ENCODE peak calls at places on chromosome 12, in nine cellular contexts. Y, S, U, M, F, K, B, N and G are unnamed samples. For H3K4me1, the result is how much of the 10 kb centered on the place peaks cover.

GRCh38 chr12:106227641-106228319 is 20.0 kb downstream of the CKAP4 start:
- DNase-seq in K (peak), M (no peak), S (no peak), F (peak), B (peak), N (no peak), Y (peak), U (peak), G (peak)

GRCh38 chr12:69480698-69481097 is 10.5 kb downstream of the FRS2 start:
- DNase-seq in U (no peak), N (no peak), B (no peak), Y (no peak), M (no peak), F (no peak), K (no peak), S (no peak), G (no peak)

GRCh38 chr12:117072106-117072505 is 27.1 kb downstream of the TESC start:
- DNase-seq in Y (no peak), F (no peak), S (no peak), N (no peak), B (no peak), M (no peak), U (no peak), K (no peak), G (no peak)

GRCh38 chr12:15005064-15005463 is 32.2 kb downstream of the PDE6H start:
- DNase-seq in K (no peak), Y (no peak), S (no peak), N (no peak), M (no peak), U (no peak), B (no peak), F (no peak), G (no peak)

GRCh38 chr12:81542065-81542464 is 217.1 kb downstream of the PPFIA2 start:
- DNase-seq in S (no peak), M (no peak), B (no peak), K (no peak), F (no peak), N (no peak), U (no peak), Y (no peak), G (no peak)

GRCh38 chr12:48838048-48838447 is 13.9 kb downstream of the DDX23 start:
- DNase-seq in F (no peak), U (no peak), B (no peak), Y (no peak), S (no peak), M (no peak), K (no peak), N (no peak), G (no peak)

GRCh38 chr12:130051900-130052299 is 110.4 kb upstream of the FZD10 start:
- DNase-seq in U (no peak), F (no peak), Y (no peak), M (no peak), K (no peak), N (no peak), S (no peak), B (no peak), G (no peak)

GRCh38 chr12:14775652-14776020 is 27.6 kb downstream of the WBP11 start:
- DNase-seq in K (peak), U (no peak), M (no peak), F (no peak), B (no peak), S (no peak), N (no peak), Y (no peak), G (no peak)

GRCh38 chr12:50333441-50333840 is 50.1 kb upstream of the LIMA1 start:
- DNase-seq in F (no peak), U (no peak), N (no peak), K (no peak), M (no peak), S (no peak), Y (no peak), B (no peak), G (no peak)

GRCh38 chr12:99658950-99659349 is 11.4 kb downstream of the GARIN6 start:
- DNase-seq in S (no peak), B (no peak), U (no peak), F (no peak), N (no peak), Y (no peak), M (no peak), K (peak), G (no peak)

GRCh38 chr12:91331371-91331770 is 148.8 kb upstream of the DCN start:
- DNase-seq in U (no peak), K (no peak), N (no peak), B (no peak), Y (no peak), M (no peak), S (no peak), F (no peak), G (no peak)

GRCh38 chr12:125065753-125066570 is 727 bp downstream of the AACS start:
- DNase-seq in M (no peak), S (no peak), Y (no peak), N (no peak), U (no peak), B (no peak), K (no peak), F (no peak), G (no peak)

GRCh38 chr12:53453953-53454640 is 2.2 kb downstream of the PCBP2 start:
- DNase-seq in K (no peak), Y (no peak), S (no peak), F (no peak), U (no peak), B (no peak), M (no peak), N (no peak), G (no peak)

GRCh38 chr12:26369588-26369987 is 174.2 kb downstream of the SSPN start:
- DNase-seq in Y (no peak), B (no peak), F (no peak), U (no peak), M (no peak), S (no peak), N (no peak), K (peak), G (no peak)

GRCh38 chr12:55019784-55020183 is at the start of gene NEUROD4:
- DNase-seq in N (no peak), K (peak), F (peak), U (no peak), S (peak), M (no peak), Y (no peak), B (no peak), G (peak)

GRCh38 chr12:99427104-99427503 is 220.4 kb upstream of the GARIN6 start:
- DNase-seq in N (no peak), K (no peak), Y (no peak), F (no peak), U (no peak), S (no peak), M (no peak), B (no peak), G (no peak)

GRCh38 chr12:41509655-41510054 is 321.5 kb downstream of the PDZRN4 start:
- DNase-seq in B (no peak), F (no peak), S (no peak), K (no peak), N (no peak), M (no peak), U (no peak), Y (no peak), G (no peak)

GRCh38 chr12:107064687-107065086 is 28.7 kb downstream of the CRY1 start:
- DNase-seq in U (no peak), S (no peak), Y (no peak), M (no peak), K (no peak), B (no peak), N (no peak), F (no peak), G (no peak)

GRCh38 chr12:87720967-87721366 is 308.2 kb downstream of the C12orf50 start:
- DNase-seq in M (no peak), B (no peak), F (no peak), U (no peak), S (no peak), K (peak), N (no peak), Y (no peak), G (no peak)

GRCh38 chr12:105331805-105332251 is 1.3 kb downstream of the C12orf75 start:
- DNase-seq in M (no peak), U (no peak), Y (no peak), B (no peak), N (no peak), K (no peak), S (peak), F (no peak), G (peak)

GRCh38 chr12:53543539-53543938 is 36.3 kb upstream of the NPFF start:
- DNase-seq in Y (peak), U (peak), K (peak), S (peak), N (peak), M (no peak), F (no peak), B (peak), G (peak)

GRCh38 chr12:5050542-5050941 is 6.9 kb downstream of the KCNA5 start:
- DNase-seq in F (no peak), U (no peak), M (no peak), K (no peak), S (no peak), B (no peak), Y (no peak), N (no peak), G (no peak)

GRCh38 chr12:117596968-117597367 is 235.5 kb upstream of the NOS1 start:
- DNase-seq in S (peak), N (no peak), M (no peak), B (no peak), K (no peak), U (no peak), Y (no peak), F (no peak), G (no peak)

GRCh38 chr12:118980407-118981014 is 830 bp upstream of the SRRM4 start:
- DNase-seq in U (no peak), K (no peak), M (no peak), Y (no peak), F (no peak), B (no peak), N (no peak), S (no peak), G (no peak)

GRCh38 chr12:5745251-5745888 is 199.7 kb downstream of the ANO2 start:
- DNase-seq in F (no peak), K (peak), B (peak), N (peak), S (peak), Y (peak), M (peak), U (no peak), G (no peak)

GRCh38 chr12:78698747-78699146 is 165.8 kb upstream of the SYT1 start:
- DNase-seq in U (no peak), Y (no peak), K (no peak), B (no peak), S (no peak), F (no peak), M (no peak), N (no peak), G (no peak)

GRCh38 chr12:43315961-43316360 is 236.0 kb downstream of the ADAMTS20 start:
- DNase-seq in U (no peak), Y (no peak), S (no peak), F (no peak), B (no peak), M (no peak), N (no peak), K (no peak), G (no peak)

GRCh38 chr12:75389061-75389460 is 1.8 kb upstream of the GLIPR1L2 start:
- DNase-seq in B (no peak), U (no peak), N (no peak), K (peak), Y (no peak), S (peak), M (no peak), F (no peak), G (no peak)
- H3K4me3 ChIP-seq in B (peak), U (no peak), N (no peak), K (no peak), Y (no peak), S (no peak), M (no peak), F (no peak), G (no peak)

DNA sequence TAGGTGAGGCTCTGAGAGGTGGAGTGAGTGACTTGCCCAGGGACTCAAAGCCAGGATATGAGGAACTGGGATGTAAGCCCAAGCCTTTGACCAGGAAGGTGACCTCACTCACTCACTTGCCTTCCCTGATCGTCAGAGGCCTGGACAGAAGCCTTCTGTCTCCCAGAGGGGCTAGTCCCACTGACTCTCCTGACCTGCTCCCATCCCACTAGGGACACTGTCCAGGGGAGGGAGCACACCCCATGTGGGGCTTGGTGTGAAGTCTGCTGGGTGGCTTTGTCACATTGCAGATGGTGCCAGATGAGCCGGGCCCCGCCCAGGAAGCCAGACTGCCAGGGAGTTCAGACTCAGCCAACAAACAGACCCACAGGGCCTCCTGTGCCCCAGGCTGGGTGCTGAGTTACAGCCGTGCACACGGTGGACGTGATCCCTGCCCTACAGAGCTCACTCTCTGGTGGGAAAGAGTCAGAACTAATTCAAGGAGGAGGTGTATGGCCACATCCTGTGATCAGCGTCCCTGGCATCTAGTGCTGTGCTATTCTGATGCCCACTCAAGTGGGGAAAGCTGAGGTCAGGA is 28.3 kb downstream of the MMAB start:
- DNase-seq in Y (no peak), B (no peak), M (no peak), F (no peak), K (peak), U (no peak), S (no peak), N (no peak), G (peak)
- H3K27ac ChIP-seq in Y (no peak), B (no peak), M (no peak), F (no peak), K (no peak), U (no peak), S (no peak), N (no peak), G (no peak)

DNA sequence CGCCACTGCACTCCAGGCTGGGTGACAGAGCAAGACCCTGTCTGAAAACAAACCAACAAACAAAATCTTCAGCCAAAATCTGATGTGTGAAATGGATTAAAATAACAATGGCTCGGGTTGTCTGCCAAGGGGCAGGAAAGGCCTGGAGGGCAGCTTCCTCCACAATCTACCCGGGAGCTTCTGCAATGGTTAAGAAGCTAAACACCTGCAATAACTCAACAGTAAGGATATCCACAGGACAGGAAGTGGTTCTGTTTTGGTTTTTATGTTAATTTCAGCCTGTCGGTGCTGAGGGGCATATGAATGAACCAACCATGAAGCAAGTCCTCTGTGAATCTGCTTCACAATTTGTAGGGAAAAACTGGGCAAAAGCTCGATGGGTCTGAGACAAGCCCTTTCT is 34.4 kb downstream of the RAD52 start:
- DNase-seq in Y (no peak), B (no peak), U (no peak), F (no peak), M (no peak), N (no peak), K (no peak), S (peak), G (no peak)
- H3K4me1 ChIP-seq in Y (under half), B (under half), U (under half), F (under half), M (under half), N (under half), K (under half), S (under half), G (under half)

GRCh38 chr12:127823801-127824200 is 443.2 kb upstream of the TMEM132C start:
- DNase-seq in S (no peak), B (no peak), K (no peak), U (no peak), N (no peak), Y (no peak), F (no peak), M (no peak), G (no peak)
- H3K4me3 ChIP-seq in S (no peak), B (no peak), K (no peak), U (no peak), N (no peak), Y (no peak), F (no peak), M (no peak), G (no peak)